ENCODE peak calls at places on chromosomes 3 and 15, in six cellular contexts. K, M, Q, Y, D and B are unnamed samples.

GRCh38 chr3:121739902-121740301 is 9.6 kb downstream of the GOLGB1 start:
- DNase-seq in Q (no peak), M (no peak), D (no peak), K (no peak), Y (no peak), B (no peak)

GRCh38 chr3:170767576-170767941 is 102.4 kb downstream of the RPL22L1 start:
- DNase-seq in M (no peak), D (no peak), K (no peak), Q (no peak), Y (no peak), B (no peak)

GRCh38 chr15:34691024-34691423 is 63.8 kb downstream of the GJD2 start:
- DNase-seq in M (no peak), Y (no peak), D (no peak), Q (no peak), K (no peak), B (no peak)

GRCh38 chr3:3333571-3333970 is 154.1 kb upstream of the CRBN start:
- DNase-seq in M (no peak), K (no peak), Q (no peak), Y (no peak), D (no peak), B (no peak)

GRCh38 chr15:29451201-29451781 is 181.7 kb upstream of the NSMCE3 start:
- DNase-seq in Y (no peak), D (no peak), M (peak), K (no peak), Q (no peak), B (no peak)

GRCh38 chr3:177522051-177522450 is 324.8 kb upstream of the TBL1XR1 start:
- DNase-seq in D (no peak), Q (no peak), Y (no peak), K (no peak), M (no peak), B (no peak)

GRCh38 chr3:106688463-106688862 is 688.8 kb upstream of the CCDC54 start:
- DNase-seq in Q (no peak), Y (no peak), D (peak), M (peak), K (peak), B (no peak)

GRCh38 chr15:76901965-76902364 is 3.2 kb downstream of the SCAPER start:
- DNase-seq in M (no peak), D (no peak), K (no peak), Y (no peak), Q (no peak), B (no peak)

GRCh38 chr3:107846282-107846852 is 244.5 kb downstream of the CD47 start:
- DNase-seq in D (peak), Q (peak), M (peak), Y (peak), K (peak), B (no peak)

GRCh38 chr3:77342688-77343087 is 302.8 kb downstream of the ROBO2 start:
- DNase-seq in M (no peak), K (no peak), Q (no peak), D (no peak), Y (no peak), B (no peak)

GRCh38 chr3:70433091-70433490 is 120.7 kb upstream of the MDFIC2 start:
- DNase-seq in Y (no peak), Q (no peak), K (no peak), M (no peak), D (no peak), B (no peak)

GRCh38 chr15:38174691-38175090 is 77.9 kb upstream of the SPRED1 start:
- DNase-seq in Q (no peak), Y (no peak), D (no peak), M (no peak), K (no peak), B (no peak)

GRCh38 chr15:87577336-87577735 is 679.2 kb downstream of the NTRK3 start:
- DNase-seq in D (no peak), K (no peak), Q (no peak), M (no peak), Y (no peak), B (no peak)

GRCh38 chr3:171462224-171462623 is 2.0 kb upstream of the TNIK start:
- DNase-seq in Y (no peak), D (no peak), K (no peak), M (no peak), Q (no peak), B (no peak)

GRCh38 chr3:44584646-44585501 is at the start of gene ZNF660:
- DNase-seq in Y (peak), D (peak), M (no peak), Q (peak), K (peak), B (peak)
- TF ChIP-seq POLR2A in Y (no peak), D (peak), M (no peak), Q (no peak), K (no peak), B (no peak)

GRCh38 chr3:139481116-139481515 is 4.8 kb upstream of the RBP2 start:
- DNase-seq in D (no peak), M (no peak), Y (no peak), Q (no peak), K (no peak), B (no peak)
- TF ChIP-seq EP300 in D (no peak), M (no peak), Y (no peak), Q (no peak), K (no peak), B (no peak)

GRCh38 chr3:111616417-111617105 is 21.4 kb upstream of the ZBED2 start:
- DNase-seq in Q (no peak), D (no peak), Y (no peak), K (no peak), M (no peak), B (peak)
- TF ChIP-seq POLR2A in Q (no peak), D (no peak), Y (no peak), K (no peak), M (no peak), B (no peak)

GRCh38 chr15:80487884-80488283 is 83.7 kb downstream of the ARNT2 start:
- DNase-seq in K (no peak), D (no peak), Y (no peak), Q (no peak), M (no peak), B (no peak)

GRCh38 chr15:80485370-80486164 is 81.4 kb downstream of the ARNT2 start:
- DNase-seq in Y (no peak), D (no peak), K (no peak), Q (no peak), M (no peak), B (no peak)

GRCh38 chr15:80490431-80490990 is 86.3 kb downstream of the ARNT2 start:
- DNase-seq in M (no peak), Q (no peak), K (no peak), D (no peak), Y (no peak), B (peak)

GRCh38 chr15:80492409-80492808 is 88.2 kb downstream of the ARNT2 start:
- DNase-seq in D (no peak), M (no peak), Q (no peak), K (no peak), Y (no peak), B (no peak)

DNA sequence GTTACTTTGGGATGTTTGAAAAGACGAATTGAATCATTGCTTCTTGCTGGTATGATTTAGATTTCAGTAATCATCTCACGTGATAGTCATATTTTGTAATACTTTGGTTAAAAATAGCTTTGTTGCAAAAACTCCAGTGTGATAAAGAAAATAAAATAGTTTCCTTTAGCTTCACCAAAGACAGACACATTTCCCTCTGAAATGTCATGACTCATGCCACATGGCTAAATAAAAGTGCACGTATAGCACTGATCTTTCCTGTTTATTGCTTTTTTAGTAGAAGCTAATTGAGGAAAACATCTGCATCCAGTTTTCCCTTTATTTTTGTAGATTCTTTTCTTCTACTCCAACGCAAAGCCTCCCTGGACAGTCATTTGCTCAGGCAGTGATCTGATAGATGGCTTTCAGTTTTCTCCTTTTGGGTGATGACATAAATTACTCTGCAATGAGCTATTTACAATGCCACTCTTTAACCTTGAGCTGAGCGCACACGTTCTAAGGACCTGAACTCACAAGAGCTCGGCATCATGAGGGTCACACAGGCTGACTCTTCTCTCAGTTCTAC is 84.9 kb downstream of the ARNT2 start:
- DNase-seq in D (no peak), Q (no peak), M (no peak), K (no peak), Y (no peak), B (no peak)
- TF ChIP-seq EP300 in D (no peak), Q (no peak), M (no peak), K (no peak), Y (no peak), B (no peak)

GRCh38 chr15:56250626-56251025 is 6.9 kb upstream of the RFX7 start:
- DNase-seq in Q (no peak), K (no peak), D (no peak), M (no peak), Y (no peak), B (no peak)

GRCh38 chr15:56254270-56254669 is 10.6 kb upstream of the RFX7 start:
- DNase-seq in K (no peak), D (no peak), Y (no peak), Q (no peak), M (no peak), B (no peak)

GRCh38 chr15:56249080-56249479 is 5.4 kb upstream of the RFX7 start:
- DNase-seq in M (no peak), Q (no peak), K (no peak), Y (no peak), D (no peak), B (peak)

GRCh38 chr15:56248276-56248675 is 4.6 kb upstream of the RFX7 start:
- DNase-seq in K (no peak), M (no peak), Y (no peak), Q (no peak), D (no peak), B (no peak)

GRCh38 chr15:56251315-56252091 is 7.8 kb upstream of the RFX7 start:
- DNase-seq in Y (no peak), M (no peak), Q (peak), D (no peak), K (no peak), B (no peak)
- TF ChIP-seq POLR2A in Y (no peak), M (no peak), Q (no peak), D (no peak), K (no peak), B (no peak)